ENCODE peak calls at places on chromosomes 12 and 14, in nine cellular contexts. W, Y, N, I, S, Q, V, E and P are unnamed samples.

GRCh38 chr14:69614592-69614991 is 3.2 kb downstream of the SUSD6 start:
- DNase-seq in W (no peak), Y (peak), N (no peak), I (no peak), S (no peak), Q (peak), V (no peak), E (no peak), P (no peak)

GRCh38 chr12:58877243-58877743 is 43.0 kb downstream of the LRIG3 start:
- DNase-seq in W (peak), Y (no peak), N (peak), I (no peak), S (no peak), Q (no peak), V (peak), E (peak), P (no peak)

GRCh38 chr12:108561852-108562347 is 496 bp upstream of the ISCU start:
- DNase-seq in W (no peak), Y (no peak), N (no peak), I (no peak), S (no peak), Q (no peak), V (no peak), E (no peak), P (no peak)

GRCh38 chr14:92254786-92255185 is 68.2 kb upstream of the SLC24A4 start:
- DNase-seq in W (peak), Y (peak), N (peak), I (peak), S (peak), Q (no peak), V (peak), E (peak), P (no peak)

GRCh38 chr14:103561381-103562134 is 899 bp downstream of the BAG5 start:
- DNase-seq in W (peak), Y (peak), N (peak), I (no peak), S (peak), Q (no peak), V (peak), E (peak), P (no peak)

GRCh38 chr12:42588981-42589464 is 523 bp downstream of the PRICKLE1 start:
- DNase-seq in W (peak), Y (peak), N (peak), I (peak), S (peak), Q (peak), V (peak), E (peak), P (no peak)

GRCh38 chr14:72603639-72604038 is 290.3 kb downstream of the DPF3 start:
- DNase-seq in W (peak), Y (no peak), N (no peak), I (no peak), S (peak), Q (no peak), V (no peak), E (no peak), P (no peak)

GRCh38 chr12:79046021-79046420 is 181.4 kb downstream of the SYT1 start:
- DNase-seq in W (no peak), Y (no peak), N (no peak), I (no peak), S (no peak), Q (no peak), V (no peak), E (no peak), P (no peak)

GRCh38 chr12:104419717-104420116 is 37.0 kb upstream of the CHST11 start:
- DNase-seq in W (no peak), Y (no peak), N (no peak), I (no peak), S (no peak), Q (no peak), V (no peak), E (no peak), P (no peak)

GRCh38 chr12:59891180-59891579 is 295.4 kb downstream of the SLC16A7 start:
- DNase-seq in W (no peak), Y (no peak), N (no peak), I (no peak), S (no peak), Q (no peak), V (peak), E (no peak), P (no peak)

GRCh38 chr12:89954259-89954658 is 245.6 kb upstream of the ATP2B1 start:
- DNase-seq in W (no peak), Y (no peak), N (no peak), I (no peak), S (no peak), Q (no peak), V (no peak), E (no peak), P (no peak)

GRCh38 chr14:60087664-60088063 is 4.1 kb upstream of the PCNX4 start:
- DNase-seq in W (no peak), Y (no peak), N (no peak), I (no peak), S (no peak), Q (no peak), V (no peak), E (no peak), P (no peak)

GRCh38 chr14:90444077-90444696 is 47.4 kb downstream of the CALM1 start:
- DNase-seq in W (no peak), Y (no peak), N (peak), I (no peak), S (no peak), Q (peak), V (peak), E (peak), P (no peak)

GRCh38 chr14:83867871-83868270 is 1662.1 kb upstream of the FLRT2 start:
- DNase-seq in W (no peak), Y (no peak), N (peak), I (no peak), S (no peak), Q (peak), V (peak), E (no peak), P (no peak)

GRCh38 chr12:7832059-7832696 is 40.5 kb downstream of the SLC2A14 start:
- DNase-seq in W (peak), Y (no peak), N (peak), I (peak), S (no peak), Q (no peak), V (peak), E (peak), P (no peak)

GRCh38 chr12:113325938-113326337 is 9.0 kb downstream of the SLC8B1 start:
- DNase-seq in W (peak), Y (peak), N (no peak), I (no peak), S (no peak), Q (no peak), V (peak), E (peak), P (no peak)

GRCh38 chr12:113329022-113329790 is 5.7 kb downstream of the SLC8B1 start:
- DNase-seq in W (peak), Y (no peak), N (no peak), I (no peak), S (no peak), Q (no peak), V (peak), E (peak), P (no peak)

GRCh38 chr12:113329791-113330417 is 5.0 kb downstream of the SLC8B1 start:
- DNase-seq in W (no peak), Y (no peak), N (no peak), I (no peak), S (no peak), Q (no peak), V (no peak), E (no peak), P (no peak)

GRCh38 chr12:113328368-113328889 is 6.5 kb downstream of the SLC8B1 start:
- DNase-seq in W (no peak), Y (no peak), N (no peak), I (no peak), S (no peak), Q (no peak), V (no peak), E (no peak), P (no peak)

DNA sequence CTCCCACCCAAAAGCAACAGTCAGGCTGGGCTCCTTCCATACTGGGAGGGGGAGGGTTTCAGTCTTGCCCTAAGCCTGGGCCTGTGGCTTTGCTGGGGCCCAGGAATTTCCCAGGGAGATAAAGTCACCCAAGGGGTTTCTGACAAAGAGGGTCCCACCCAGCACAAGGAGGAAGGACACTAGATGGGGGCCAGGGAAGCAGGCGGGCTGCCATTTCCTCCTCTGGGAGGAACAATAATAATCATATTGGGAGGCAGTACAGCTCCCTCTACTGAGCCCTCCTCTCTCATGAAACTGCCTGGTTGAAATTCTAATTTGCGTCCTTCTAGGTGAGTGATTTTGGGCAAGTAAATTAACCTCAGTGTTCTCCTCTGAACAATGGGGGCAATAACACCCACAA is 7.9 kb downstream of the SLC8B1 start:
- DNase-seq in W (peak), Y (no peak), N (no peak), I (no peak), S (no peak), Q (no peak), V (no peak), E (no peak), P (no peak)
- TF ChIP-seq CTCF in W (peak), Y (peak), N (no peak), I (no peak), S (no peak), Q (no peak), V (no peak), E (peak), P (no peak)

GRCh38 chr14:47438650-47439140 is 236.7 kb downstream of the MDGA2 start:
- DNase-seq in W (no peak), Y (no peak), N (no peak), I (no peak), S (no peak), Q (no peak), V (no peak), E (no peak), P (no peak)

GRCh38 chr14:47447076-47447475 is 228.3 kb downstream of the MDGA2 start:
- DNase-seq in W (no peak), Y (no peak), N (no peak), I (no peak), S (no peak), Q (no peak), V (no peak), E (no peak), P (no peak)

GRCh38 chr14:47439953-47440352 is 235.5 kb downstream of the MDGA2 start:
- DNase-seq in W (no peak), Y (no peak), N (no peak), I (no peak), S (no peak), Q (no peak), V (no peak), E (no peak), P (no peak)

GRCh38 chr14:47442206-47442605 is 233.2 kb downstream of the MDGA2 start:
- DNase-seq in W (no peak), Y (no peak), N (peak), I (peak), S (no peak), Q (no peak), V (no peak), E (peak), P (no peak)
- TF ChIP-seq CTCF in W (no peak), Y (peak), N (peak), I (no peak), S (no peak), Q (no peak), V (no peak), E (no peak), P (peak)

DNA sequence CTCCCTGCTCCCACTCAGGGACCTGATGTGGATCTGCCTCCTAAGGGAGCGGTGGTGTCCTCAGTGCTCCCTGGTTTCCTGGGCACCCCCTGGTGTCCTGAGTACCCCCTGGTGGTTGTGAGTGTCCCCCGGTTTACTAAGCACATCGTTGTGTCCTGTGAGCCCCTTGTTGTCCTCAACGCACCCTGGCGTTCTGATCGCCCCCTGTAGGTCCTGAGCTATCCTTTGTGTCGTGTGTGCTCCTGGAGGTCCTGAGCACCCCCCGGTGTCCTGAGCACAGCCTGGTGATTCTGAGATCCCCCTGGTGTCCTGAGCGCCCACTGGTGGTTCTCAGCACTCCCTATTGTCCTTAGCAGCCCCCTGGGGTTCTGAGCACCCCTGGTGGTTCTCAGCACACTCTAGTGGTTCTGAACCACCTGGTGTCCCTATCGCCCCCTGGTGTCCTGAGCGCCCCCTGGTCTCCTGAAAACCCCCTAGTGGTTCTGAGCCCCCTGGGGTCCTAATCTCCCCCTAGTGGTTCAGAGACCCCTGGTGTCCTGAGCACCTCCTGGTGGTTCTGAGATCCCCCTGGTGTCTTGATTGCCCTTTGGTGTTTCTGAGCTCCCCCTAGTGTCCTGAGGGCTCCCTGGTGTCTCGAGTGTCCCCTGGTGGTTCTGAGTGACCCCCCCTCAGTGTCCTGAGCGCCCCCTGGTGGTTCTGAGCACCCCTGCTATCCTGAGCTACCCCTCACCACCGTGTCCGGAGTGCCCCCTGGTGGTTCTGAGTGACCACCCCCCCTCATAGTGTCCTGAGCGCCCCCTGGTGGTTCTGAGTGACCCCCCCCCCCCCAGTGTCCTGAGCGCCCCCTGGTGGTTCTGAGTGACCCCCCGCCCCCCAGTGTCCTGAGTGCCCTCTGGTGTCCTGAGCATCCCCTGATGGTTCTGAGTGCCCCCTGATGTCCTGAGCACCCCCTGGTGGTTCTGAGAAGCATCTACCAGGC is 615.1 kb downstream of the TMEM121 start:
- DNase-seq in W (no peak), Y (no peak), N (no peak), I (no peak), S (no peak), Q (no peak), V (no peak), E (no peak), P (no peak)
- TF ChIP-seq CTCF in W (no peak), Y (no peak), N (no peak), I (no peak), S (no peak), Q (no peak), V (no peak), E (no peak), P (no peak)

GRCh38 chr12:85007836-85008235 is 28.2 kb downstream of the TSPAN19 start:
- DNase-seq in W (peak), Y (no peak), N (no peak), I (no peak), S (no peak), Q (no peak), V (peak), E (peak), P (no peak)
- TF ChIP-seq CTCF in W (no peak), Y (no peak), N (no peak), I (no peak), S (no peak), Q (no peak), V (no peak), E (no peak), P (no peak)

DNA sequence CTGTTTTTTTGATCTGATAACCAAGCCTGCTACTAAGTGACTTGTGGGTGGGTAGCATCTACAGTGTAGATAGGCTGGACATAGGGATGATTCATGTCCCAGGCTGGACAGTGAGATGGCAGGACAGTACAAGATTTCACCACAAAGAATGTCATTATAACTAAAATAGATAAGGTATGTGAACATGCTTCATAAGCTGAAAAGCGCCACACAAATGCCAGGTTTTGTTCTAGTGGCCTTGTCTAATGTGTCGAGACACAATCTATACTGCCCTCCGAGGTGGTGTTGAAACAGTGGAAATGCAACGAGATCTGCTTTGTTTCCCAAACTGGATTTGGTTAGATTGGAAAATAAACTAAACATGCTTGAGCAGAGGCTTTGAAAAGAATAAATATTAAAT is 4.4 kb downstream of the LGALS3 start:
- DNase-seq in W (peak), Y (no peak), N (peak), I (no peak), S (no peak), Q (no peak), V (peak), E (no peak), P (no peak)
- TF ChIP-seq CTCF in W (peak), Y (peak), N (peak), I (no peak), S (no peak), Q (no peak), V (no peak), E (no peak), P (no peak)

DNA sequence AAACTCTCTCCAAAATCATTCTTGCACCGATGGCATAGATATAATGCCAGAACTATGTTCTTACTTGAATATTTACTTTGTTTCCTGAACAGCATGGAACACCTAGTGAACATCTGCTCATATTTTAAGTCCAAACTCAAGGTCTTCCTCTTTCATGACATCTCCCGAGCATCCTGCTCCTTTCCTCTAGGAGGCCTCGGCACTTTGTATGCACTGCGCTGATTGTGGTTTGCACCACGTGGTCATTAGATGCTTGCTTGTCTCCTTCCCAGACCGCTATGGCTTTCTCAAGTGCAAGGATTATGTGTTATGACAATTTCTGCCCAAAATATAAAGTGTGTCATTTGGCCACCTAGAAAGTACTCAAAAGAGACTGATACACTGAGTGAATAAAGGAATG is 912.0 kb downstream of the GALC start:
- DNase-seq in W (no peak), Y (no peak), N (no peak), I (no peak), S (no peak), Q (no peak), V (no peak), E (no peak), P (no peak)
- TF ChIP-seq CTCF in W (no peak), Y (no peak), N (no peak), I (no peak), S (no peak), Q (no peak), V (no peak), E (no peak), P (no peak)

DNA sequence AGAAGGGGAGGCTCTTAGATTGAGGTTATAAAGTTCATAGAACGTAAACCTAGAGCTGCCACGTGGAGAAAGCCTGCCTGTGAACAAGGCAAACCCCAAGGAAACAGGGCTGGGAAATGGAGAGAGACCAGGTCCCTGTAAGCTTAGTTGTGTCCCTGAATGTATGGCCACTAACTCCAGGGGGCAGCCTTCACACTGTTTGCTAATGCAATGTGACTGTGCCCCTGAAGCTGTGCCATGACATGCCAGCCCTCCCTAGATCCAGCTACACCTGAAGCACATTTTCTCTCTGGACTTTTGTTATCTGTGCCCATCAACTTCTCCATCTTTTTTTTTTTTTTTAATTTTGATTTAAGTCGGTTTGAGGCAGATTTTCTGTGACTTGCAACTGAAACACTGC is 60.6 kb upstream of the TMCC3 start:
- DNase-seq in W (no peak), Y (no peak), N (no peak), I (peak), S (no peak), Q (no peak), V (no peak), E (peak), P (no peak)
- TF ChIP-seq CTCF in W (peak), Y (peak), N (peak), I (no peak), S (no peak), Q (no peak), V (peak), E (peak), P (peak)

DNA sequence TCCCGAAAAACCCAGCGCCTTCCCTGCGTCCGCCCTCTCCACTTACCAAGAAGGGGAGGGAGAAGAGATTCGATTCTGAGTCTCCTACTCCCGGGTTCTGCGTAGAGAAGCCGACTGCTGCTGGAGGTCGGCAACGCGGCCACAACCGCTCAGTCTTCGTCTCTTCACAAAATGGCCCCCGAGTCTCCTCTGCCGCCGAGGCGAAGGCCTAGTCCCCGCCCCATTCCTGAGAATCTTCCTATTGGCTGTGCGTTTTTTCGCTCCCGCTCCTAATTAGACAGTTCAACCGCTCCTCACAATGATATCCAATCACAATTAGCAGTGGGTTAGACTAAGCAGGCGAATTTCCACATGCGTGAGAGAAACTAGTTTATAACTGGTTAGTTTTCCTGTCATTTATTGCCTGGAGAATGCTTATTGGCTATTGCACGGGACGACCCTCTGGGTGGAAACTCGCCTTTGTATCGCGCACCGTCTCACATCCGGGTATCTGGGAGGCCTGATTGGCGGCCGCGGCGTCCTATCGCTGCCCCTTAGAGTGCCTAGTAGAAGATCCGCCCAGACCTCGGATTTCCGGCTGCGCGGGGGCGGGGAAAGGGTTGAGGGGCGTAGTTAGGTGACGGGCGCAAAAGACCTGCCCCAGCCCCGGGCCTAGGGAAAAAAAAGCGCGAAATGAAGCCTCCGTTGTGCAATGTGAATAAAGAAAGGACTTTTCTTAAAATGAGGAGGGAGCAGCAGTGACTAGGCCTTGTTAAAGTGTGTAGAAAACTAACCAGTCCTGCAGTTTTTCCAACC is at the start of gene HNRNPC:
- DNase-seq in W (peak), Y (peak), N (peak), I (peak), S (peak), Q (peak), V (peak), E (peak), P (peak)
- TF ChIP-seq CTCF in W (no peak), Y (no peak), N (no peak), I (no peak), S (peak), Q (no peak), V (no peak), E (no peak), P (no peak)

GRCh38 chr14:47678157-47678556 is 2.8 kb upstream of the MDGA2 start:
- DNase-seq in W (no peak), Y (no peak), N (no peak), I (no peak), S (no peak), Q (no peak), V (no peak), E (no peak), P (no peak)
- TF ChIP-seq CTCF in W (no peak), Y (no peak), N (no peak), I (no peak), S (no peak), Q (no peak), V (no peak), E (no peak), P (no peak)